ENCODE peak calls at places on chromosomes 3 and 15, in six cellular contexts. M, Y, X, V, R and K are unnamed samples.

GRCh38 chr3:161231861-161232260 is 10.8 kb downstream of the NMD3 start:
- DNase-seq in Y (no peak), X (no peak), M (no peak), V (no peak), R (no peak), K (no peak)

GRCh38 chr3:172280406-172281051 is 167.7 kb downstream of the GHSR start:
- DNase-seq in Y (no peak), R (no peak), V (no peak), M (no peak), X (peak; percentile 88), K (no peak)

GRCh38 chr3:171879472-171879871 is 36.3 kb downstream of the TMEM212 start:
- DNase-seq in X (no peak), Y (no peak), M (no peak), R (no peak), V (no peak), K (no peak)

GRCh38 chr15:40357246-40357645 is 773 bp upstream of the DISP2 start:
- DNase-seq in R (no peak), V (no peak), M (no peak), Y (no peak), X (no peak), K (peak; percentile 48)

GRCh38 chr3:71400986-71401451 is 182.5 kb downstream of the FOXP1 start:
- DNase-seq in V (no peak), Y (no peak), M (no peak), X (no peak), R (no peak), K (no peak)

GRCh38 chr3:46692566-46692983 is 904 bp downstream of the ALS2CL start:
- DNase-seq in X (no peak), V (no peak), R (no peak), M (peak; percentile 87), Y (no peak), K (peak; percentile 92)

GRCh38 chr15:70475921-70476320 is 287.4 kb downstream of the UACA start:
- DNase-seq in R (no peak), X (no peak), M (no peak), Y (no peak), V (no peak), K (no peak)

GRCh38 chr3:61334783-61335182 is 83.5 kb upstream of the FHIT start:
- DNase-seq in V (no peak), X (no peak), Y (no peak), R (no peak), M (no peak), K (no peak)

GRCh38 chr3:177281292-177281942 is 84.1 kb upstream of the TBL1XR1 start:
- DNase-seq in Y (no peak), M (no peak), R (no peak), V (no peak), X (no peak), K (no peak)

GRCh38 chr15:57216288-57216687 is 160.0 kb upstream of the CGNL1 start:
- DNase-seq in M (no peak), R (no peak), X (peak; percentile 91), Y (no peak), V (no peak), K (no peak)

GRCh38 chr3:127747751-127748521 is 74.4 kb downstream of the MGLL start:
- DNase-seq in M (peak; percentile 52), Y (peak; percentile 76), R (peak; percentile 85), X (peak; percentile 91), V (no peak), K (peak; percentile 71)

GRCh38 chr15:55799287-55800212 is 56.6 kb upstream of the PRTG start:
- DNase-seq in R (no peak), X (peak; percentile 64), M (no peak), Y (peak; percentile 19), V (no peak), K (peak; percentile 8)

GRCh38 chr15:92087211-92087610 is 233.7 kb downstream of the SLCO3A1 start:
- DNase-seq in V (no peak), M (no peak), X (no peak), R (no peak), Y (no peak), K (no peak)

GRCh38 chr3:16507540-16508241 is 5.8 kb downstream of the RFTN1 start:
- DNase-seq in R (no peak), X (no peak), V (no peak), Y (no peak), M (no peak), K (no peak)

GRCh38 chr3:127680146-127680661 is 7.5 kb downstream of the ABTB1 start:
- DNase-seq in X (no peak), Y (peak; percentile 12), R (peak; percentile 52), V (no peak), M (no peak), K (no peak)

GRCh38 chr15:79433610-79434009 is 1.5 kb downstream of the MINAR1 start:
- DNase-seq in Y (no peak), V (no peak), X (no peak), M (no peak), R (no peak), K (no peak)

GRCh38 chr3:27847697-27848096 is 125.6 kb upstream of the EOMES start:
- DNase-seq in M (no peak), R (no peak), Y (no peak), V (no peak), X (no peak), K (no peak)

GRCh38 chr15:70266412-70267089 is 168.8 kb upstream of the TLE3 start:
- DNase-seq in Y (peak; percentile 79), R (peak; percentile 91), M (peak; percentile 72), X (peak; percentile 79), V (no peak), K (peak; percentile 49)

GRCh38 chr3:156317457-156317856 is 197.1 kb downstream of the KCNAB1 start:
- DNase-seq in R (no peak), X (peak; percentile 27), Y (no peak), V (no peak), M (no peak), K (no peak)

GRCh38 chr3:108599677-108600409 is 10.3 kb downstream of the DZIP3 start:
- DNase-seq in Y (no peak), M (no peak), X (no peak), V (no peak), R (no peak), K (no peak)

GRCh38 chr3:192866804-192867203 is 50.9 kb downstream of the MB21D2 start:
- DNase-seq in Y (no peak), X (no peak), R (no peak), V (no peak), M (no peak), K (no peak)
- H3K27ac ChIP-seq in Y (no peak overlapping the region), X (no peak overlapping the region), R (no peak overlapping the region), V (no peak overlapping the region), M (no peak overlapping the region), K (no peak overlapping the region)

GRCh38 chr3:149654188-149654601 is 3.6 kb downstream of the WWTR1 start:
- DNase-seq in X (peak; percentile 75), R (no peak), M (no peak), V (no peak), Y (no peak), K (no peak)
- H3K4me3 ChIP-seq in X (no peak overlapping the region), R (peak overlapping the region; percentile 81), M (peak overlapping the region; percentile 89), V (no peak overlapping the region), Y (peak overlapping the region; percentile 78), K (no peak overlapping the region)

GRCh38 chr3:72974956-72975355 is 21.7 kb upstream of the PPP4R2 start:
- DNase-seq in R (no peak), M (no peak), Y (no peak), X (no peak), V (no peak), K (no peak)

GRCh38 chr3:72977463-72977862 is 19.1 kb upstream of the PPP4R2 start:
- DNase-seq in M (no peak), R (no peak), V (no peak), X (no peak), Y (no peak), K (no peak)

GRCh38 chr3:72976182-72976825 is 20.3 kb upstream of the PPP4R2 start:
- DNase-seq in X (peak; percentile 23), R (no peak), V (no peak), M (no peak), Y (no peak), K (no peak)

GRCh38 chr3:72973786-72974185 is 22.8 kb upstream of the PPP4R2 start:
- DNase-seq in Y (no peak), V (no peak), R (no peak), X (no peak), M (no peak), K (no peak)

DNA sequence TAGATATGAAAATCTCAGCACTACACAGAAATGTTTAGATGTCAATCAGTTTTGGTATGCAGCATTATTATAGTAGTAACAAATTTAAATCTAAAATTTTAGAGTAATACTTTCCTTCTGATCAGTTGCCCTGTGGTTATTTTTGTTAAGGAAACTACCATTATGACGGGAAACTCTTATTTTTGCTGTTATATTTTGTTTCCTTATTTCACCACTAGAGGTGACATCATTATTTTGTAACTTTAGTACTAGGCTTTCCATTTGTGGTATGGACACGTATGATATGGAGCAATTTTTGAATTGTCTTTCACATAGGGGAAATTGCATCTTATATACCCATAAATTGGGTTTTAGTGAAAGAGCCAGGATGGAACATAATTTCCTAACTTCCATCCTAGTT is 19.6 kb upstream of the PPP4R2 start:
- DNase-seq in M (no peak), X (peak; percentile 43), V (no peak), Y (no peak), R (no peak), K (no peak)
- H3K27ac ChIP-seq in M (no peak overlapping the region), X (no peak overlapping the region), V (no peak overlapping the region), Y (no peak overlapping the region), R (no peak overlapping the region), K (no peak overlapping the region)

DNA sequence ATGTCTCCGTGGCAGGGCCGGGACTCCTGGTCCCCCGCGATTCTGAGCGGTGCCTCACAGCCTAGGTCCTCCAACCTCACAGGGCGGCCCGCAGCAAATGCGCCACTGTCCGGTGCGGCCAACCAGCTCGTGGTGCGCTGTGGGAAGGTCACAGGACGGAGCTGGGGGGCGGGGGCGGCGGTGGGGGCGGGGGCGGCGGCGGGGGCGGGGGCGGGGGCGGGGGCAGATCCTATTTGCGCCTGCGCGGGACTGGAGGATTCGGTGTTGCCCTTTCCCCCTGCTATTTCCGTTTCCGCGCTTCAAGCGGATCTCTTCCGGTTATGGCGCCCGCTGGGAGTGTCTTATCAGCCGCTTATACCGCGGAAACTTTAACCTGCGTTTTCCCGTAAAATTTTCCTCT is 106.7 kb upstream of the SNRPN start:
- DNase-seq in R (peak; percentile 66), M (no peak), X (peak; percentile 78), Y (peak; percentile 39), V (no peak), K (no peak)
- H3K4me3 ChIP-seq in R (peak overlapping the region; percentile 37), M (peak overlapping the region; percentile 21), X (no peak overlapping the region), Y (peak overlapping the region; percentile 56), V (no peak overlapping the region), K (peak overlapping the region; percentile 32)

GRCh38 chr15:68574629-68575028 is 4.2 kb upstream of the CORO2B start:
- DNase-seq in X (no peak), V (no peak), R (no peak), M (no peak), Y (no peak), K (no peak)
- H3K27ac ChIP-seq in X (no peak overlapping the region), V (no peak overlapping the region), R (no peak overlapping the region), M (no peak overlapping the region), Y (no peak overlapping the region), K (no peak overlapping the region)

GRCh38 chr3:124992041-124992440 is 57.5 kb upstream of the MUC13 start:
- DNase-seq in X (no peak), V (no peak), Y (no peak), M (no peak), R (no peak), K (peak; percentile 57)
- H3K4me3 ChIP-seq in X (no peak overlapping the region), V (no peak overlapping the region), Y (no peak overlapping the region), M (no peak overlapping the region), R (no peak overlapping the region), K (no peak overlapping the region)